ENCODE peak calls at places on chromosomes 6 and 20, in six cellular contexts. P is epithelial cell of esophagus, D is astrocyte of the spinal cord, E is HAP-1, H is lung, L is stomach. N is an unnamed sample.

GRCh38 chr6:33116881-33117711 is 41.3 kb downstream of the HLA-DPB1 start:
- DNase-seq in L (no peak), H (no peak), E (no peak), P (peak), D (no peak), N (no peak)

GRCh38 chr6:70221025-70221714 is 81.7 kb downstream of the COL9A1 start:
- DNase-seq in L (no peak), H (no peak), P (peak), E (peak), D (peak), N (no peak)

GRCh38 chr20:18030020-18030419 is 27.7 kb downstream of the OVOL2 start:
- DNase-seq in D (no peak), H (no peak), L (no peak), P (no peak), E (no peak), N (no peak)

GRCh38 chr6:142372348-142372747 is 70.5 kb downstream of the ADGRG6 start:
- DNase-seq in P (peak), H (no peak), L (no peak), D (peak), E (no peak), N (no peak)

GRCh38 chr6:54267798-54268197 is 40.4 kb upstream of the TINAG start:
- DNase-seq in L (no peak), D (peak), P (peak), E (peak), H (peak), N (peak)

GRCh38 chr20:61663521-61664425 is 401.9 kb downstream of the TAF4 start:
- DNase-seq in L (no peak), E (no peak), D (no peak), H (no peak), P (no peak), N (no peak)

GRCh38 chr20:44336086-44336485 is 757 bp upstream of the R3HDML start:
- DNase-seq in E (no peak), L (no peak), D (no peak), P (no peak), H (no peak), N (no peak)

GRCh38 chr6:5622276-5623005 is 361.1 kb downstream of the FARS2 start:
- DNase-seq in D (no peak), L (no peak), E (no peak), H (no peak), P (no peak), N (no peak)

GRCh38 chr6:150231456-150231855 is 88.6 kb downstream of the PPP1R14C start:
- DNase-seq in E (no peak), L (no peak), H (no peak), P (peak), D (no peak), N (no peak)

GRCh38 chr6:33606642-33607041 is 14.5 kb upstream of the ITPR3 start:
- DNase-seq in L (no peak), H (no peak), D (no peak), P (no peak), E (no peak), N (no peak)

GRCh38 chr6:26329763-26330511 is 35.1 kb upstream of the BTN3A2 start:
- DNase-seq in L (no peak), H (no peak), E (peak), D (peak), P (peak), N (peak)
- H3K4me3 ChIP-seq in L (no peak), H (no peak), E (peak), D (peak), P (peak), N (no peak)

GRCh38 chr6:109455161-109455501 is 441 bp downstream of the MICAL1 start:
- DNase-seq in H (no peak), D (no peak), E (peak), L (no peak), P (no peak), N (no peak)

GRCh38 chr6:109453156-109453555 is 2.4 kb downstream of the MICAL1 start:
- DNase-seq in P (no peak), E (no peak), D (no peak), H (no peak), L (no peak), N (no peak)

GRCh38 chr6:109452181-109452580 is 3.4 kb downstream of the MICAL1 start:
- DNase-seq in L (no peak), E (no peak), P (no peak), D (no peak), H (no peak), N (no peak)

GRCh38 chr6:109454483-109455160 is 950 bp downstream of the MICAL1 start:
- DNase-seq in P (no peak), D (peak), L (peak), E (no peak), H (peak), N (peak)

GRCh38 chr6:109453594-109454482 is 1.7 kb downstream of the MICAL1 start:
- DNase-seq in E (no peak), P (no peak), H (no peak), L (no peak), D (no peak), N (no peak)
- H3K4me3 ChIP-seq in E (no peak), P (no peak), H (no peak), L (peak), D (peak), N (peak)

GRCh38 chr6:139473239-139473701 is 98.8 kb upstream of the CITED2 start:
- DNase-seq in D (peak), E (no peak), L (no peak), H (no peak), P (peak), N (no peak)

GRCh38 chr6:139473731-139474130 is 99.3 kb upstream of the CITED2 start:
- DNase-seq in D (peak), L (no peak), P (no peak), E (no peak), H (no peak), N (no peak)

GRCh38 chr6:139472341-139473038 is 98.0 kb upstream of the CITED2 start:
- DNase-seq in E (no peak), D (peak), H (no peak), P (no peak), L (no peak), N (no peak)

GRCh38 chr6:139475231-139475630 is 100.8 kb upstream of the CITED2 start:
- DNase-seq in L (no peak), D (no peak), E (no peak), P (no peak), H (no peak), N (no peak)

GRCh38 chr6:139474145-139475108 is 100.0 kb upstream of the CITED2 start:
- DNase-seq in E (no peak), D (peak), H (no peak), L (no peak), P (peak), N (peak)
- H3K4me3 ChIP-seq in E (no peak), D (no peak), H (no peak), L (no peak), P (no peak), N (no peak)

GRCh38 chr6:3001146-3001772 is 1.6 kb downstream of the NQO2 start:
- DNase-seq in P (no peak), H (no peak), E (no peak), D (no peak), L (no peak), N (no peak)

GRCh38 chr6:2999005-2999620 is 581 bp upstream of the NQO2 start:
- DNase-seq in H (peak), D (no peak), L (peak), P (peak), E (no peak), N (no peak)

GRCh38 chr6:2999621-3000455 is at the start of gene NQO2:
- DNase-seq in D (peak), E (peak), H (peak), P (peak), L (peak), N (peak)

GRCh38 chr6:3005077-3005476 is 5.4 kb downstream of the NQO2 start:
- DNase-seq in L (no peak), E (no peak), D (no peak), P (no peak), H (no peak), N (no peak)

DNA sequence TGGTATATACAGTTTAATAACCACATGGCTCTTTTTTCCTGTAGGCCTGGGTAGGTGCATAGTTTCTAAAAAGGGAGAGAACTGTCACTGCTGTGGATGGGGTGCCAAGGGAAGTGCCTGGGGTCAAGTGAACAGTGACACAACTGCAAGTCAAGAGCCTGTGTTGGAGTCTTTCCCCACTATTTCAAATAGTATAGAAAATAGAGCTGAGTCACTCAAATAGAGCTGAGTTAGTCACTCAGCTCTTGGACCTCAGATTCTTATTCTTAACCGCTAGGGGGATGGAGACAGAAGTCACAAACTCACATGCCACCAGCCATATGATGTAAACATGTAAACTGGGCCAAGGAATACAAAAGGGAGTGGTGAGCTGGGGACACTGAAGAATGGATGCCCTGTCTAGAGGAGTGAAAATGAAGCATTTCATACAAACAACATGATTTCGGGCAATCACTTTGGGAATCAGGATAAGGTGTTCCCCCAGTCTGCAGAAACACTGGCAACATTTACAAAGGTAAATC is 2.1 kb downstream of the NQO2 start:
- DNase-seq in L (no peak), H (no peak), P (peak), D (peak), E (peak), N (no peak)
- H3K4me3 ChIP-seq in L (no peak), H (no peak), P (no peak), D (no peak), E (peak), N (no peak)

GRCh38 chr6:166969390-166970002 is 13.1 kb upstream of the RNASET2 start:
- DNase-seq in D (no peak), L (no peak), P (no peak), H (no peak), E (no peak), N (no peak)
- H3K4me3 ChIP-seq in D (no peak), L (no peak), P (no peak), H (no peak), E (no peak), N (no peak)

GRCh38 chr6:80234411-80234810 is 127.9 kb downstream of the BCKDHB start:
- DNase-seq in D (no peak), H (no peak), P (no peak), L (no peak), E (no peak), N (no peak)
- H3K4me3 ChIP-seq in D (no peak), H (no peak), P (no peak), L (no peak), E (no peak), N (no peak)

GRCh38 chr6:1611572-1612385 is 2.1 kb downstream of the FOXC1 start:
- DNase-seq in P (peak), L (no peak), H (no peak), E (no peak), D (no peak), N (no peak)

GRCh38 chr6:1612386-1612893 is 2.7 kb downstream of the FOXC1 start:
- DNase-seq in P (peak), H (no peak), E (no peak), D (no peak), L (no peak), N (no peak)

GRCh38 chr6:1614448-1614766 is 4.7 kb downstream of the FOXC1 start:
- DNase-seq in D (no peak), P (no peak), H (no peak), L (no peak), E (no peak), N (no peak)

GRCh38 chr6:1613631-1614447 is 4.1 kb downstream of the FOXC1 start:
- DNase-seq in L (no peak), P (peak), E (peak), H (no peak), D (no peak), N (no peak)

GRCh38 chr6:1612902-1613301 is 3.2 kb downstream of the FOXC1 start:
- DNase-seq in H (no peak), E (peak), P (peak), L (no peak), D (no peak), N (no peak)
- H3K4me3 ChIP-seq in H (no peak), E (peak), P (peak), L (no peak), D (peak), N (no peak)

DNA sequence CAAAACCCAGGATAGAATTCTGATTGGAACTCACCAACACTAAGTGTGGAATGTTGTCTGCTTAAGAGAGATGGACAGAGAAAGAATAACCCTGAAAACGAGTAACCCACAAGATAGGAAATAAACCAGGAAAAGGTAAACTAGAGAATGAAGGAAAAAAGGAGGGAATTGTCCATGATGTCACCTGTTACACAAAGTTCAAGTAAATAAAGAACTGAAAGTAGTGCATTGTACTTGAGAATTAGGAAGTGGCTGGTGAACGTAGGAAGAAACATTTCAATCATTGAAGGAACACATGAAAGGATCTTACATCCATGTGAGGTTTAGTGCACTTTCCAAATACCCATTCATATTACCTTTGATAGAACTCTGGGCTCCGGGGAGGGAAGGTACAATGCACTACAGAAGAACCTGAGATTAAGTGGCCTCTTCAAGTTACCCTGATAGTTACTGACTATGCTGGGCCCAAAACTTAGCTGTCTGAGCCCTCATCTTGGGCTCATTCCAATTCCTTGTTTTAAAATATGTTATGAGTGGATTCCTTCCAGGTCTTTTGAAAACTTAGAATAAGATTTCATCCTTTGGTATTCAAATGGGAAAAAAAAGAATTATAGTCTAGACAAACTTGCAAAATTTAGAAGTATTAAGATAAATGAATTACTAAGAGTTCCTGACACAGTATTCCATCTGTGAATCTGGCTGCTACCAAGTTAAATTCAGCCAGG is 1.1 kb upstream of the STX7 start:
- DNase-seq in E (no peak), H (no peak), L (no peak), D (no peak), P (no peak), N (no peak)
- H3K4me3 ChIP-seq in E (no peak), H (no peak), L (peak), D (no peak), P (peak), N (peak)

GRCh38 chr6:118569498-118569897 is 21.4 kb downstream of the PLN start:
- DNase-seq in D (no peak), L (no peak), P (peak), H (no peak), E (no peak), N (no peak)

GRCh38 chr6:118577972-118578371 is 29.9 kb downstream of the PLN start:
- DNase-seq in E (no peak), D (no peak), H (no peak), P (no peak), L (no peak), N (no peak)

GRCh38 chr6:118578617-118579016 is 30.5 kb downstream of the PLN start:
- DNase-seq in L (no peak), P (no peak), D (no peak), E (no peak), H (no peak), N (no peak)

GRCh38 chr6:118571121-118571520 is 23.0 kb downstream of the PLN start:
- DNase-seq in P (no peak), D (no peak), E (no peak), H (no peak), L (no peak), N (no peak)

DNA sequence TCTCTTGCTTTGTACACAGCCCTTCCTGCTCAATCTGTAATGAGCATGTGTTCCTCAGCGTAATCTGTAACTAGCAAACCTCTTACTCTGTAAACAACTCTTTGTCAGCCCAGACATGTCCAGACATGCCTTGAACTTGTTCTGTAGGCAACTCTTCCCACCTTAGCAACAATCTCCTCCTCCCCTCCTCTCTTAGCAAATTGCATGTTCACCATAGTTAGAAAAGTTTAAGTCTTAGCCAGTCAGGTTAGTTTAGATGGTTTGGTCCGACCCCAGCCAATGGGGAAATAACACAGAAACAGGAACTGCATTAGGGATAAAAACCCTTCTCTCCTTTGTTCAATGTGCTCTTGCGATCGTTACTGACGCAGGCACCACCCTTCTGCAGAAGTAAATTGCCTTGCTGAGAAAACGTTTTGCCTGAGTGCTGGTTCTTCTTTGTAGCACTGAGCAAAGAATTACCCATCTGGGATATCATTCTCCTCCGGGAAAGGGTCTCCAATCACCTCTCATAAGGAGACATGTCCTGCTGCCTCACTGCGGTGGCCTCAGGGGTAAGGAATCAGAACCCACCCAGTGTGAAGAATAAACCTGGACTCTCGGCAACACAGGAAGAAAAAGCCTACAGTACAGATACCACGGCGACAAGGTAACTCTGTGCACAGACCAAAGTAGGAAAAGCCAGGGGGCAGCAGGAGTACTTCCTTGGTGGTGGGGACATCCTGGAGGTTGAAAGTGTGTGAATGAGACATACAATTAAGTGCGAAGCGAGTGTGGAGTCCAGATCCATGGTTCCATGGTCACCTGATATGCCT is 26.2 kb downstream of the PLN start:
- DNase-seq in H (no peak), P (peak), E (peak), L (no peak), D (no peak), N (no peak)
- H3K4me3 ChIP-seq in H (no peak), P (no peak), E (no peak), L (no peak), D (no peak), N (no peak)

N was measured in colonic mucosa.